ENCODE peak calls at places on chromosome X, in seven cellular contexts. C is cardiac fibroblast; A is fibroblast of lung; T is fibroblast of villous mesenchyme; M is HCT116; W is CD4-positive, alpha-beta T cell; B is pancreas. P is an unnamed sample.

GRCh38 chrX:114097866-114098265 is 486.0 kb upstream of the HTR2C start:
- DNase-seq in C (no peak), A (no peak), T (no peak), M (no peak), W (no peak), B (no peak), P (no peak)

GRCh38 chrX:134821370-134821769 is 163.1 kb upstream of the PLAC1 start:
- DNase-seq in C (peak), A (peak), T (peak), M (no peak), W (no peak), B (no peak), P (peak)

GRCh38 chrX:853304-853703 is 222.7 kb downstream of the SHOX start:
- DNase-seq in C (no peak), A (no peak), T (no peak), M (no peak), W (no peak), B (no peak), P (no peak)

GRCh38 chrX:49071877-49072711 is 1.7 kb downstream of the PRAF2 start:
- DNase-seq in C (peak), A (peak), T (peak), M (no peak), W (no peak), B (peak), P (peak)

GRCh38 chrX:76453737-76454406 is 26.4 kb downstream of the MAGEE1 start:
- DNase-seq in C (no peak), A (no peak), T (no peak), M (no peak), W (no peak), B (peak), P (no peak)

GRCh38 chrX:68503830-68504229 is 5.0 kb downstream of the YIPF6 start:
- DNase-seq in C (no peak), A (peak), T (peak), M (no peak), W (no peak), B (no peak), P (no peak)

GRCh38 chrX:8971116-8971515 is 62.8 kb downstream of the FAM9B start:
- DNase-seq in C (peak), A (peak), T (peak), M (peak), W (no peak), B (no peak), P (peak)

GRCh38 chrX:104118765-104119164 is 6.4 kb downstream of the ZCCHC18 start:
- DNase-seq in C (no peak), A (no peak), T (no peak), M (no peak), W (no peak), B (no peak), P (no peak)

GRCh38 chrX:94695910-94696309 is 1021.9 kb downstream of the FAM133A start:
- DNase-seq in C (no peak), A (no peak), T (no peak), M (no peak), W (no peak), B (no peak), P (no peak)

GRCh38 chrX:96140796-96141195 is 543.8 kb upstream of the DIAPH2 start:
- DNase-seq in C (no peak), A (no peak), T (no peak), M (no peak), W (no peak), B (no peak), P (no peak)

GRCh38 chrX:20267924-20268701 is 1.4 kb upstream of the RPS6KA3 start:
- DNase-seq in C (peak), A (peak), T (peak), M (no peak), W (no peak), B (peak), P (no peak)

GRCh38 chrX:132791725-132792124 is 166.7 kb downstream of the HS6ST2 start:
- DNase-seq in C (no peak), A (no peak), T (no peak), M (no peak), W (no peak), B (no peak), P (no peak)

GRCh38 chrX:13469963-13470679 is 99.3 kb upstream of the EGFL6 start:
- DNase-seq in C (peak), A (peak), T (peak), M (no peak), W (no peak), B (no peak), P (peak)

GRCh38 chrX:110491846-110492620 is 133.4 kb downstream of the RTL9 start:
- DNase-seq in C (no peak), A (no peak), T (no peak), M (no peak), W (no peak), B (no peak), P (no peak)

GRCh38 chrX:150984164-150984824 is 1.2 kb downstream of the HMGB3 start:
- DNase-seq in C (no peak), A (no peak), T (no peak), M (no peak), W (no peak), B (no peak), P (no peak)

GRCh38 chrX:136694491-136695087 is 46.6 kb downstream of the CD40LG start:
- DNase-seq in C (peak), A (peak), T (peak), M (peak), W (peak), B (no peak), P (peak)

GRCh38 chrX:125150231-125150630 is 169.4 kb upstream of the TEX13C start:
- DNase-seq in C (no peak), A (peak), T (no peak), M (no peak), W (no peak), B (no peak), P (no peak)

GRCh38 chrX:70422886-70423336 is at the start of gene GDPD2:
- DNase-seq in C (peak), A (peak), T (no peak), M (no peak), W (no peak), B (peak), P (no peak)

GRCh38 chrX:135114392-135114791 is 5.9 kb downstream of the ETDB start:
- DNase-seq in C (no peak), A (no peak), T (no peak), M (no peak), W (no peak), B (no peak), P (no peak)

GRCh38 chrX:102958794-102959193 is 21.7 kb downstream of the RAB40AL start:
- DNase-seq in C (no peak), A (peak), T (no peak), M (no peak), W (no peak), B (peak), P (no peak)

GRCh38 chrX:21373637-21374162 is 518 bp upstream of the CNKSR2 start:
- DNase-seq in C (no peak), A (no peak), T (no peak), M (no peak), W (peak), B (peak), P (no peak)

GRCh38 chrX:139691843-139692505 is 16.0 kb downstream of the MCF2 start:
- DNase-seq in C (peak), A (peak), T (no peak), M (no peak), W (no peak), B (peak), P (no peak)

GRCh38 chrX:126557151-126557550 is 4.5 kb upstream of the DCAF12L1 start:
- DNase-seq in C (no peak), A (no peak), T (no peak), M (no peak), W (no peak), B (no peak), P (no peak)

GRCh38 chrX:46849933-46850332 is 13.1 kb downstream of the RP2 start:
- DNase-seq in C (no peak), A (peak), T (no peak), M (no peak), W (no peak), B (no peak), P (peak)

DNA sequence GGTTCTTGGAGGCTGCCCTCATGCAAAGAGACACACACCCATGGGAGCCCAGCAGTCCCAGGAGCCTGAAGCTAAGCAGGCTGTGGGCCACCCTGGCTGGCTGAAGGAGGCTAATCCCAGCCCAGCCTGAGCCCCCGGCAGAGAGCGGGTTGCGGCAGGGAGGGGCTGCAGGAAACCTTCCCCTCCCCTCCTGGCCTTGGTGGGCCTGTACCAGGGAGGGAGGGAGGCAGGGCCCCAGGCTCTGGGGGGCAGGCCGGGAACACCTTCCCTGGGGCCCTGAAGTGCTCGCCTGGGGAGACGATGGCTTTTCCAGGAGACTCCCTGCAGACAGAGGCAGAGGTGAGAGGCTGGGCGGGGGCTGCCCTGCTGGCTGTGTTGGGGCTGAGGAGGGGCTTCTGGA is 3.7 kb downstream of the BGN start:
- DNase-seq in C (no peak), A (no peak), T (no peak), M (no peak), W (no peak), B (no peak), P (no peak)
- TF ChIP-seq CTCF in C (no peak), A (no peak), T (no peak), M (no peak), W (no peak), B (no peak), P (no peak)

GRCh38 chrX:71650333-71650969 is 16.9 kb upstream of the LOC101059915 start:
- DNase-seq in C (no peak), A (no peak), T (no peak), M (no peak), W (peak), B (no peak), P (no peak)
- TF ChIP-seq CTCF in C (no peak), A (no peak), T (no peak), M (no peak), W (no peak), B (no peak), P (no peak)

GRCh38 chrX:117744958-117745357 is 371.7 kb downstream of the KLHL13 start:
- DNase-seq in C (no peak), A (no peak), T (no peak), M (no peak), W (no peak), B (no peak), P (no peak)

GRCh38 chrX:117743469-117744251 is 372.9 kb downstream of the KLHL13 start:
- DNase-seq in C (no peak), A (no peak), T (no peak), M (no peak), W (no peak), B (peak), P (no peak)
- TF ChIP-seq CTCF in C (no peak), A (no peak), T (no peak), M (peak), W (no peak), B (peak), P (peak)

GRCh38 chrX:119505945-119506344 is 37.7 kb downstream of the SLC25A5 start:
- DNase-seq in C (no peak), A (no peak), T (no peak), M (no peak), W (no peak), B (no peak), P (no peak)
- TF ChIP-seq CTCF in C (no peak), A (no peak), T (no peak), M (no peak), W (no peak), B (no peak), P (no peak)

GRCh38 chrX:138191998-138192397 is 519.5 kb downstream of the FGF13 start:
- DNase-seq in C (peak), A (peak), T (no peak), M (no peak), W (no peak), B (peak), P (no peak)
- TF ChIP-seq CTCF in C (peak), A (peak), T (peak), M (no peak), W (no peak), B (peak), P (peak)

DNA sequence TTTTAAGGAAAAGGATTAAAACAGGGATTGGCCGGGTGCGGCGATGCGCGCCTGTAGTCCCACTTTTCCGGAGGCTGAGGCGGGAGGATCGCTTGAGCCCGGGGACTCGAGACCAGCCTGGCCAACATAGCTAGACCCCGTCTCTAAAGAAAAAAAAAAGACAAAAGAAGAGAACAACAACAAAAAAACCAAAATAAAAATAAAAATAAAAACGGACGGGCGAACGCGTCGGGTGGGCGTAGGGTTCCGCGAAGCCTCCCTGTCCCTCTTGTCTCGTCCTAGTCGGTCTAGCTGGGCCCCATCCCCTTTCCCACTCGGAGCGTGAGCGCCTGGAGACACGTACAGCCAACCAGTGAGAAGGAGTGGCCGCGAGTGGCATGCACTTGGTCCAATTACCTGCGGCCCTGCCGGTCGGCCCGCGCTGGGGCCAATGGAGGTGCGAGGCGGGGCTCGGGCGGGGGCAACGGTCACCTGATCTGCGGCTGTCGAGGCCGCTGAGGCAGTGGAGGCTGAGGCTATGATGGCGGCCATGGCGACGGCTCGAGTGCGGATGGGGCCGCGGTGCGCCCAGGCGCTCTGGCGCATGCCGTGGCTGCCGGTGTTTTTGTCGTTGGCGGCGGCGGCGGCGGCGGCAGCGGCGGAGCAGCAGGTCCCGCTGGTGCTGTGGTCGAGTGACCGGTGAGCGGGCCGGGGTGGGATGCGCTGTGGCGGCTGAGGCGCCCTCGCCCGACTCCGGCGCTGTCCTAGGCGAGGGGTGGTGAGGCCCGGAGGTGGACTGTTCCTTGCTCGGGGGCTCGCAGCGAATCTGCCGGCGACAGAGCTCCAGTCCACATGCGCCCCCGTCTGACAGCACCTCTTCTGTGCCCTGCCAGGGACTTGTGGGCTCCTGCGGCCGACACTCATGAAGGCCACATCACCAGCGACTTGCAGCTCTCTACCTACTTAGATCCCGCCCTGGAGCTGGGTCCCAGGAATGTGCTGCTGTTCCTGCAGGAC is at the start of gene ATP6AP1:
- DNase-seq in C (peak), A (peak), T (peak), M (peak), W (peak), B (peak), P (peak)
- TF ChIP-seq CTCF in C (no peak), A (no peak), T (no peak), M (no peak), W (no peak), B (no peak), P (no peak)

GRCh38 chrX:3651272-3651671 is 62.2 kb downstream of the PRKX start:
- DNase-seq in C (peak), A (peak), T (peak), M (peak), W (no peak), B (no peak), P (peak)
- TF ChIP-seq CTCF in C (peak), A (peak), T (peak), M (peak), W (peak), B (peak), P (peak)

GRCh38 chrX:12379666-12380065 is 241.4 kb downstream of the FRMPD4 start:
- DNase-seq in C (peak), A (peak), T (no peak), M (no peak), W (no peak), B (no peak), P (no peak)

GRCh38 chrX:12378263-12378662 is 240.0 kb downstream of the FRMPD4 start:
- DNase-seq in C (no peak), A (no peak), T (no peak), M (no peak), W (no peak), B (no peak), P (no peak)

GRCh38 chrX:12378706-12379105 is 240.4 kb downstream of the FRMPD4 start:
- DNase-seq in C (no peak), A (peak), T (no peak), M (no peak), W (no peak), B (no peak), P (no peak)

DNA sequence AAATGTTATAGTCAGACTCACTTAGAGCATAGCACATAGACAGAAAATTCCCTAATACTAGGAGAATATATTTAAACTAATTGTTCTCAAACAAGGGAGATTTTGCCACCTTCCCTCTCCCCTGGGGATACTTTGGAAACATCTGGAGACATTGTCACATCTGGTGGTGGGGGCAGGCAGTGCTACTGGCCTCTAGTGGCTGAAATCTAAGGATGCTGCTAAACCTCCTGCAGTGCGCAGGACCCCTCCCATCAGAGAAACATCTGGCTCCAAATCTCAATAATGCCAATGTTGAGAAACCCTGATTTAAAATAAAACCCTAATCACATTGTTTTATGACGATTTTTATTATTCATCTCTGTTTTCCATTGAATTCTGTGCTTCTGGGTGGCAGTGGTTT is 244.9 kb downstream of the FRMPD4 start:
- DNase-seq in C (no peak), A (no peak), T (no peak), M (no peak), W (no peak), B (no peak), P (no peak)
- TF ChIP-seq CTCF in C (peak), A (peak), T (peak), M (no peak), W (no peak), B (no peak), P (peak)

GRCh38 chrX:39896951-39897740 is 200.6 kb downstream of the BCOR start:
- DNase-seq in C (peak), A (peak), T (peak), M (no peak), W (no peak), B (peak), P (peak)
- TF ChIP-seq CTCF in C (no peak), A (no peak), T (no peak), M (no peak), W (no peak), B (no peak), P (no peak)

DNA sequence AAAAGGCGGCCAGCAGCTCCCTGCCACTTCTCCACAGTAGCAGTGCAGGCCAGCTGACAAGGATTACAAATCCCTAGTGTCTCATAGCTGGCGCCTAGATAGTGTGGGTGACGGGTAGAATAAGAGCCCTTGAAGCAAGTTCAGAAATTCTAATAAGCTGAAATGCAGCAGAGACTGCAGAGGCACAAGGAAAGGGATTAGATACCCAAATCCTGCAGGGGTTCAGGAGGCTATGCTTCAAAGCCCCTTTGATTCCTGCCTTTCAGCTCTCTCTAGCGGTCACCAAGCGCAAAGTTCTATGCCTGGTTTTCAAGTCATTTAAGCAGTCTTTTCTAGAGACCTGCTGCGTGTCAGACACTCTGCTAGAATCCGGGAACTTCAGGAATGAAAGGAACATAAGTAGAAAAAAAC is 79.2 kb downstream of the RLIM start:
- DNase-seq in C (peak), A (peak), T (peak), M (peak), W (no peak), B (no peak), P (peak)
- TF ChIP-seq CTCF in C (peak), A (peak), T (peak), M (peak), W (no peak), B (peak), P (peak)

P was measured in HFFc6.